ENCODE peak calls at places on chromosomes 12 and 14, in ten cellular contexts. One of them, this sample, is unnamed.

GRCh38 chr14:20697273-20698017 is 8.9 kb downstream of the ANG start:
- DNase-seq in activated CD4-positive, alpha-beta T cell treated with anti-CD3 and anti-CD28 coated beads for 4 hours: peak
- DNase-seq in GM12892: no peak
- DNase-seq in activated T-cell treated with anti-CD3 and anti-CD28 coated beads for 1 hour: peak
- DNase-seq in astrocyte of the hippocampus: peak
- DNase-seq in T-cell: peak
- DNase-seq in H1: peak
- DNase-seq in CD8-positive, alpha-beta T cell: peak
- DNase-seq in NCI-H69: peak
- DNase-seq in renal cortical epithelial cell: peak
- DNase-seq in this sample: peak

GRCh38 chr14:92397140-92397815 is 74.3 kb downstream of the SLC24A4 start:
- DNase-seq in activated CD4-positive, alpha-beta T cell treated with anti-CD3 and anti-CD28 coated beads for 4 hours: no peak
- DNase-seq in GM12892: no peak
- DNase-seq in activated T-cell treated with anti-CD3 and anti-CD28 coated beads for 1 hour: no peak
- DNase-seq in astrocyte of the hippocampus: peak
- DNase-seq in T-cell: no peak
- DNase-seq in H1: no peak
- DNase-seq in CD8-positive, alpha-beta T cell: no peak
- DNase-seq in NCI-H69: peak
- DNase-seq in renal cortical epithelial cell: peak
- DNase-seq in this sample: no peak

GRCh38 chr12:125528300-125528699 is 463.1 kb downstream of the AACS start:
- DNase-seq in activated CD4-positive, alpha-beta T cell treated with anti-CD3 and anti-CD28 coated beads for 4 hours: no peak
- DNase-seq in GM12892: no peak
- DNase-seq in activated T-cell treated with anti-CD3 and anti-CD28 coated beads for 1 hour: no peak
- DNase-seq in astrocyte of the hippocampus: no peak
- DNase-seq in T-cell: no peak
- DNase-seq in H1: no peak
- DNase-seq in CD8-positive, alpha-beta T cell: no peak
- DNase-seq in NCI-H69: no peak
- DNase-seq in renal cortical epithelial cell: no peak
- DNase-seq in this sample: peak

GRCh38 chr12:131035268-131035681 is 81.6 kb downstream of the ADGRD1 start:
- DNase-seq in activated CD4-positive, alpha-beta T cell treated with anti-CD3 and anti-CD28 coated beads for 4 hours: no peak
- DNase-seq in GM12892: no peak
- DNase-seq in activated T-cell treated with anti-CD3 and anti-CD28 coated beads for 1 hour: no peak
- DNase-seq in astrocyte of the hippocampus: no peak
- DNase-seq in T-cell: no peak
- DNase-seq in H1: no peak
- DNase-seq in CD8-positive, alpha-beta T cell: no peak
- DNase-seq in NCI-H69: peak
- DNase-seq in renal cortical epithelial cell: no peak
- DNase-seq in this sample: no peak

GRCh38 chr12:94266796-94267529 is 118.6 kb downstream of the PLXNC1 start:
- DNase-seq in activated CD4-positive, alpha-beta T cell treated with anti-CD3 and anti-CD28 coated beads for 4 hours: no peak
- DNase-seq in GM12892: no peak
- DNase-seq in activated T-cell treated with anti-CD3 and anti-CD28 coated beads for 1 hour: no peak
- DNase-seq in astrocyte of the hippocampus: no peak
- DNase-seq in T-cell: no peak
- DNase-seq in H1: no peak
- DNase-seq in CD8-positive, alpha-beta T cell: no peak
- DNase-seq in NCI-H69: no peak
- DNase-seq in renal cortical epithelial cell: no peak
- DNase-seq in this sample: peak

GRCh38 chr12:85621041-85621440 is 215.2 kb downstream of the RASSF9 start:
- DNase-seq in activated CD4-positive, alpha-beta T cell treated with anti-CD3 and anti-CD28 coated beads for 4 hours: no peak
- DNase-seq in GM12892: no peak
- DNase-seq in activated T-cell treated with anti-CD3 and anti-CD28 coated beads for 1 hour: no peak
- DNase-seq in astrocyte of the hippocampus: no peak
- DNase-seq in T-cell: no peak
- DNase-seq in H1: no peak
- DNase-seq in CD8-positive, alpha-beta T cell: no peak
- DNase-seq in NCI-H69: no peak
- DNase-seq in renal cortical epithelial cell: no peak
- DNase-seq in this sample: peak

GRCh38 chr14:34713122-34713680 is 1.2 kb downstream of the CFL2 start:
- DNase-seq in activated CD4-positive, alpha-beta T cell treated with anti-CD3 and anti-CD28 coated beads for 4 hours: no peak
- DNase-seq in GM12892: no peak
- DNase-seq in activated T-cell treated with anti-CD3 and anti-CD28 coated beads for 1 hour: no peak
- DNase-seq in astrocyte of the hippocampus: no peak
- DNase-seq in T-cell: no peak
- DNase-seq in H1: no peak
- DNase-seq in CD8-positive, alpha-beta T cell: no peak
- DNase-seq in NCI-H69: no peak
- DNase-seq in renal cortical epithelial cell: no peak
- DNase-seq in this sample: no peak

GRCh38 chr14:93085916-93086315 is 29.8 kb downstream of the ITPK1 start:
- DNase-seq in activated CD4-positive, alpha-beta T cell treated with anti-CD3 and anti-CD28 coated beads for 4 hours: no peak
- DNase-seq in GM12892: no peak
- DNase-seq in activated T-cell treated with anti-CD3 and anti-CD28 coated beads for 1 hour: no peak
- DNase-seq in astrocyte of the hippocampus: peak
- DNase-seq in T-cell: no peak
- DNase-seq in H1: no peak
- DNase-seq in CD8-positive, alpha-beta T cell: no peak
- DNase-seq in NCI-H69: peak
- DNase-seq in renal cortical epithelial cell: peak
- DNase-seq in this sample: no peak

GRCh38 chr12:102216086-102216691 is 18.6 kb upstream of the PMCH start:
- DNase-seq in activated CD4-positive, alpha-beta T cell treated with anti-CD3 and anti-CD28 coated beads for 4 hours: no peak
- DNase-seq in GM12892: no peak
- DNase-seq in activated T-cell treated with anti-CD3 and anti-CD28 coated beads for 1 hour: no peak
- DNase-seq in astrocyte of the hippocampus: peak
- DNase-seq in T-cell: no peak
- DNase-seq in H1: no peak
- DNase-seq in CD8-positive, alpha-beta T cell: no peak
- DNase-seq in NCI-H69: no peak
- DNase-seq in renal cortical epithelial cell: peak
- DNase-seq in this sample: peak

GRCh38 chr14:50778757-50779483 is 52.0 kb downstream of the NIN start:
- DNase-seq in activated CD4-positive, alpha-beta T cell treated with anti-CD3 and anti-CD28 coated beads for 4 hours: no peak
- DNase-seq in GM12892: no peak
- DNase-seq in activated T-cell treated with anti-CD3 and anti-CD28 coated beads for 1 hour: no peak
- DNase-seq in astrocyte of the hippocampus: no peak
- DNase-seq in T-cell: no peak
- DNase-seq in H1: no peak
- DNase-seq in CD8-positive, alpha-beta T cell: no peak
- DNase-seq in NCI-H69: no peak
- DNase-seq in renal cortical epithelial cell: peak
- DNase-seq in this sample: no peak

GRCh38 chr12:121465921-121466799 is 66.2 kb downstream of the RNF34 start:
- DNase-seq in activated CD4-positive, alpha-beta T cell treated with anti-CD3 and anti-CD28 coated beads for 4 hours: peak
- DNase-seq in GM12892: no peak
- DNase-seq in activated T-cell treated with anti-CD3 and anti-CD28 coated beads for 1 hour: peak
- DNase-seq in astrocyte of the hippocampus: peak
- DNase-seq in T-cell: peak
- DNase-seq in H1: no peak
- DNase-seq in CD8-positive, alpha-beta T cell: peak
- DNase-seq in NCI-H69: peak
- DNase-seq in renal cortical epithelial cell: no peak
- DNase-seq in this sample: no peak

GRCh38 chr12:55658635-55659391 is 22.1 kb downstream of the OR10P1 start:
- DNase-seq in activated CD4-positive, alpha-beta T cell treated with anti-CD3 and anti-CD28 coated beads for 4 hours: no peak
- DNase-seq in GM12892: no peak
- DNase-seq in activated T-cell treated with anti-CD3 and anti-CD28 coated beads for 1 hour: no peak
- DNase-seq in astrocyte of the hippocampus: no peak
- DNase-seq in T-cell: no peak
- DNase-seq in H1: no peak
- DNase-seq in CD8-positive, alpha-beta T cell: no peak
- DNase-seq in NCI-H69: no peak
- DNase-seq in renal cortical epithelial cell: peak
- DNase-seq in this sample: no peak

GRCh38 chr14:23984891-23985607 is 3.7 kb upstream of the DHRS4L2 start:
- DNase-seq in activated CD4-positive, alpha-beta T cell treated with anti-CD3 and anti-CD28 coated beads for 4 hours: no peak
- DNase-seq in GM12892: no peak
- DNase-seq in activated T-cell treated with anti-CD3 and anti-CD28 coated beads for 1 hour: no peak
- DNase-seq in astrocyte of the hippocampus: peak
- DNase-seq in T-cell: no peak
- DNase-seq in H1: no peak
- DNase-seq in CD8-positive, alpha-beta T cell: no peak
- DNase-seq in NCI-H69: no peak
- DNase-seq in renal cortical epithelial cell: peak
- DNase-seq in this sample: no peak

GRCh38 chr14:105765893-105766614 is 239.7 kb downstream of the TMEM121 start:
- DNase-seq in activated CD4-positive, alpha-beta T cell treated with anti-CD3 and anti-CD28 coated beads for 4 hours: no peak
- DNase-seq in GM12892: no peak
- DNase-seq in activated T-cell treated with anti-CD3 and anti-CD28 coated beads for 1 hour: no peak
- DNase-seq in astrocyte of the hippocampus: no peak
- DNase-seq in T-cell: no peak
- DNase-seq in H1: no peak
- DNase-seq in CD8-positive, alpha-beta T cell: no peak
- DNase-seq in NCI-H69: no peak
- DNase-seq in renal cortical epithelial cell: no peak
- DNase-seq in this sample: no peak

GRCh38 chr12:80216890-80217559 is 117.7 kb downstream of the OTOGL start:
- DNase-seq in activated CD4-positive, alpha-beta T cell treated with anti-CD3 and anti-CD28 coated beads for 4 hours: no peak
- DNase-seq in GM12892: no peak
- DNase-seq in activated T-cell treated with anti-CD3 and anti-CD28 coated beads for 1 hour: no peak
- DNase-seq in astrocyte of the hippocampus: no peak
- DNase-seq in T-cell: no peak
- DNase-seq in H1: no peak
- DNase-seq in CD8-positive, alpha-beta T cell: no peak
- DNase-seq in NCI-H69: peak
- DNase-seq in renal cortical epithelial cell: peak
- DNase-seq in this sample: no peak

GRCh38 chr14:52266179-52266578 is 1.3 kb upstream of the PTGDR start:
- DNase-seq in activated CD4-positive, alpha-beta T cell treated with anti-CD3 and anti-CD28 coated beads for 4 hours: no peak
- DNase-seq in GM12892: no peak
- DNase-seq in activated T-cell treated with anti-CD3 and anti-CD28 coated beads for 1 hour: no peak
- DNase-seq in astrocyte of the hippocampus: peak
- DNase-seq in T-cell: no peak
- DNase-seq in H1: no peak
- DNase-seq in CD8-positive, alpha-beta T cell: no peak
- DNase-seq in NCI-H69: peak
- DNase-seq in renal cortical epithelial cell: no peak
- DNase-seq in this sample: no peak

GRCh38 chr12:103966736-103967135 is 1.1 kb downstream of the TDG start:
- DNase-seq in activated CD4-positive, alpha-beta T cell treated with anti-CD3 and anti-CD28 coated beads for 4 hours: no peak
- DNase-seq in GM12892: no peak
- DNase-seq in activated T-cell treated with anti-CD3 and anti-CD28 coated beads for 1 hour: no peak
- DNase-seq in astrocyte of the hippocampus: peak
- DNase-seq in T-cell: no peak
- DNase-seq in H1: no peak
- DNase-seq in CD8-positive, alpha-beta T cell: no peak
- DNase-seq in NCI-H69: no peak
- DNase-seq in renal cortical epithelial cell: no peak
- DNase-seq in this sample: no peak

GRCh38 chr12:12821975-12822374 is 8.8 kb downstream of the DDX47 start:
- DNase-seq in activated CD4-positive, alpha-beta T cell treated with anti-CD3 and anti-CD28 coated beads for 4 hours: no peak
- DNase-seq in GM12892: no peak
- DNase-seq in activated T-cell treated with anti-CD3 and anti-CD28 coated beads for 1 hour: no peak
- DNase-seq in astrocyte of the hippocampus: no peak
- DNase-seq in T-cell: no peak
- DNase-seq in H1: no peak
- DNase-seq in CD8-positive, alpha-beta T cell: no peak
- DNase-seq in NCI-H69: no peak
- DNase-seq in renal cortical epithelial cell: no peak
- DNase-seq in this sample: no peak

GRCh38 chr14:92693998-92694780 is 54.2 kb downstream of the LGMN start:
- DNase-seq in activated CD4-positive, alpha-beta T cell treated with anti-CD3 and anti-CD28 coated beads for 4 hours: no peak
- DNase-seq in GM12892: no peak
- DNase-seq in activated T-cell treated with anti-CD3 and anti-CD28 coated beads for 1 hour: no peak
- DNase-seq in astrocyte of the hippocampus: no peak
- DNase-seq in T-cell: no peak
- DNase-seq in H1: no peak
- DNase-seq in CD8-positive, alpha-beta T cell: no peak
- DNase-seq in NCI-H69: peak
- DNase-seq in renal cortical epithelial cell: peak
- DNase-seq in this sample: no peak

This sample was measured in foreskin melanocyte.